ENCODE peak calls at places on chromosomes 11 and 22, in seven cellular contexts. F is fibroblast of the aortic adventitia; Z is uterus; M is upper lobe of right lung; S is brain microvascular endothelial cell; Q is stimulated activated CD8-positive, alpha-beta memory T cell treated with anti-CD3 and anti-CD28 coated beads, Interleukin-15, amount 100 ng/mL, for 4 hours; J is HFFc6. X is an unnamed sample.

GRCh38 chr11:30926130-30926529 is 340.0 kb upstream of the MPPED2 start:
- DNase-seq in Z (no peak), M (no peak), F (no peak), S (no peak), Q (no peak), J (no peak), X (no peak)

GRCh38 chr11:12090761-12091261 is 19.6 kb upstream of the MICAL2 start:
- DNase-seq in M (peak; percentile 87), Q (no peak), F (no peak), J (no peak), Z (no peak), S (no peak), X (no peak)

GRCh38 chr22:46738961-46739870 is 1.2 kb upstream of the CERK start:
- DNase-seq in S (peak; percentile 69), F (peak; percentile 63), Z (no peak), Q (no peak), M (no peak), J (peak; percentile 82), X (peak; percentile 76)

GRCh38 chr11:29844701-29845379 is 172.0 kb downstream of the KCNA4 start:
- DNase-seq in Q (no peak), M (no peak), Z (no peak), J (no peak), F (no peak), S (no peak), X (no peak)

GRCh38 chr11:7604331-7604973 is 68.8 kb downstream of the CYB5R2 start:
- DNase-seq in J (no peak), S (no peak), Q (no peak), M (no peak), F (peak; percentile 36), Z (no peak), X (peak; percentile 69)

GRCh38 chr11:5174934-5175333 is 20.4 kb upstream of the OR52A1 start:
- DNase-seq in J (no peak), F (no peak), S (no peak), Q (no peak), Z (no peak), M (no peak), X (no peak)

GRCh38 chr11:102971766-102972165 is 16.2 kb upstream of the MMP13 start:
- DNase-seq in S (no peak), J (peak; percentile 53), Z (no peak), F (peak; percentile 76), M (no peak), Q (no peak), X (no peak)

GRCh38 chr22:26648011-26648497 is 9.3 kb upstream of the MIAT start:
- DNase-seq in J (no peak), Z (no peak), M (no peak), F (no peak), S (no peak), Q (no peak), X (no peak)

GRCh38 chr11:60265373-60266214 is 14.9 kb upstream of the MS4A4A start:
- DNase-seq in F (peak; percentile 26), Z (no peak), S (peak; percentile 40), Q (no peak), J (peak; percentile 27), M (no peak), X (peak; percentile 83)

GRCh38 chr22:49936018-49936972 is 17.9 kb downstream of the CRELD2 start:
- DNase-seq in J (peak; percentile 35), S (peak; percentile 52), Z (peak; percentile 95), F (peak; percentile 92), Q (peak; percentile 97), M (peak; percentile 98), X (peak; percentile 97)

GRCh38 chr11:78266451-78266850 is 77.7 kb downstream of the USP35 start:
- DNase-seq in F (no peak), S (no peak), Z (no peak), J (no peak), M (no peak), Q (no peak), X (no peak)

GRCh38 chr22:32380991-32381390 is 23.3 kb downstream of the RFPL3 start:
- DNase-seq in Q (no peak), F (no peak), Z (no peak), S (no peak), M (no peak), J (no peak), X (peak; percentile 6)

GRCh38 chr11:131447268-131447667 is 76.9 kb downstream of the NTM start:
- DNase-seq in J (no peak), S (no peak), M (no peak), F (no peak), Z (no peak), Q (no peak), X (no peak)

GRCh38 chr22:25368271-25368670 is 148.8 kb downstream of the CRYBB2 start:
- DNase-seq in M (no peak), Q (no peak), Z (no peak), J (peak; percentile 40), F (peak; percentile 72), S (peak; percentile 56), X (no peak)

GRCh38 chr11:76215946-76216345 is 9.6 kb upstream of the WNT11 start:
- DNase-seq in F (peak; percentile 37), Q (no peak), S (peak; percentile 57), Z (no peak), J (peak; percentile 81), M (no peak), X (no peak)

GRCh38 chr11:123543796-123544195 is 110.6 kb downstream of the SCN3B start:
- DNase-seq in M (no peak), Z (peak; percentile 23), S (peak; percentile 27), J (peak; percentile 88), F (peak; percentile 80), Q (no peak), X (peak; percentile 52)